ENCODE peak calls at places on chromosomes 7 and 10, in five cellular contexts. P is fibroblast of lung, Y is colonic mucosa, X is osteoblast, T is esophagus squamous epithelium. I is an unnamed sample.

GRCh38 chr7:130207642-130208041 is at the start of gene SSMEM1:
- DNase-seq in T (no peak), P (peak; percentile 72), X (peak; percentile 89), Y (no peak), I (no peak)

GRCh38 chr10:93680414-93681047 is 21.9 kb downstream of the FRA10AC1 start:
- DNase-seq in T (no peak), P (peak; percentile 59), X (peak; percentile 34), Y (no peak), I (no peak)

GRCh38 chr10:118445535-118445934 is 103.4 kb upstream of the FAM204A start:
- DNase-seq in T (no peak), Y (no peak), P (no peak), X (no peak), I (no peak)

GRCh38 chr7:139570119-139570518 is 46.6 kb downstream of the CLEC2L start:
- DNase-seq in P (no peak), X (no peak), T (no peak), Y (no peak), I (no peak)

GRCh38 chr7:103540986-103541385 is 95.0 kb upstream of the SLC26A5 start:
- DNase-seq in T (no peak), P (no peak), Y (no peak), X (peak; percentile 36), I (peak; percentile 51)

GRCh38 chr7:3117488-3118228 is 74.0 kb upstream of the CARD11 start:
- DNase-seq in P (no peak), Y (no peak), X (no peak), T (no peak), I (no peak)

GRCh38 chr7:8322667-8323066 is 60.7 kb upstream of the ICA1 start:
- DNase-seq in T (no peak), Y (no peak), P (no peak), X (no peak), I (no peak)

GRCh38 chr7:37052673-37053072 is 328.4 kb upstream of the AOAH start:
- DNase-seq in Y (peak; percentile 20), T (no peak), P (peak; percentile 65), X (no peak), I (no peak)

GRCh38 chr7:55065079-55065478 is 46.3 kb downstream of the EGFR start:
- DNase-seq in T (no peak), Y (no peak), P (peak; percentile 98), X (peak; percentile 81), I (peak; percentile 59)

GRCh38 chr10:102633282-102633681 is 11.0 kb upstream of the TRIM8 start:
- DNase-seq in Y (no peak), P (peak; percentile 57), T (no peak), X (peak; percentile 68), I (peak; percentile 55)

GRCh38 chr10:60967854-60968484 is 24.0 kb upstream of the RHOBTB1 start:
- DNase-seq in X (no peak), T (no peak), Y (no peak), P (no peak), I (no peak)

GRCh38 chr7:24716480-24717246 is 40.6 kb downstream of the GSDME start:
- DNase-seq in Y (no peak), X (no peak), P (no peak), T (no peak), I (no peak)

GRCh38 chr10:49615213-49615612 is 1.4 kb downstream of the CHAT start:
- DNase-seq in T (no peak), X (peak; percentile 69), P (no peak), Y (no peak), I (no peak)

GRCh38 chr10:130013938-130014733 is 50.1 kb upstream of the EBF3 start:
- DNase-seq in T (no peak), P (no peak), Y (no peak), X (peak; percentile 70), I (no peak)

GRCh38 chr10:92697663-92698511 is 8.1 kb downstream of the HHEX start:
- DNase-seq in T (no peak), X (peak; percentile 72), Y (no peak), P (no peak), I (no peak)

GRCh38 chr7:131244259-131244852 is 83.3 kb upstream of the MKLN1 start:
- DNase-seq in Y (no peak), P (peak; percentile 94), X (peak; percentile 92), T (no peak), I (peak; percentile 62)

GRCh38 chr7:46000513-46000912 is 79.4 kb upstream of the IGFBP3 start:
- DNase-seq in Y (no peak), X (no peak), T (no peak), P (no peak), I (no peak)

GRCh38 chr10:86046845-86047460 is 319.6 kb downstream of the GRID1 start:
- DNase-seq in T (no peak), Y (no peak), X (no peak), P (no peak), I (no peak)

GRCh38 chr7:155371884-155372781 is 74.5 kb downstream of the INSIG1 start:
- DNase-seq in T (no peak), P (no peak), X (peak; percentile 91), Y (no peak), I (no peak)

GRCh38 chr10:46555713-46556514 is 544 bp downstream of the GPRIN2 start:
- DNase-seq in X (peak; percentile 81), T (no peak), P (no peak), Y (peak; percentile 76), I (peak; percentile 53)

GRCh38 chr10:18100664-18101063 is 39.6 kb upstream of the CACNB2 start:
- DNase-seq in X (no peak), Y (no peak), T (no peak), P (peak; percentile 28), I (no peak)

DNA sequence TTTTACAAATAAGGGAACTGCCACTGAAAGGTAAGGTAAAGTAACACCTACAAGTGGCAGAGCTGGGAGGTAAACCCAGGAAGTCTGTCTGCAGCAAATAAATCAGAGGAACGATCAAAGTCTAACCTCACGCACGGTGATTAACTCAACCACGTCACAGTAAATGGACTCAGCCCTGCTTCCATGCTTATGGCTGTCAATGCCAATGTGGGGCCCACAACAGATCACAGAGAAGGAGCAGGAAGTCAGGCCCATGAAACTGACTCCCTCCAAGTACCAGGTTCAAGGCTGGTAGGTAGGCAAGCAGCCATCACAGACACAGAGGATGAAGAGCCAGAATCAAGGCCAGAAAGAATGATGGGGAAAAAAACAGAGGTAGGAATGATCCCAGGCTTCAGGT is 38.0 kb upstream of the ACSL5 start:
- DNase-seq in Y (peak; percentile 77), P (no peak), X (no peak), T (no peak), I (no peak)
- H3K4me1 ChIP-seq in Y (peaks cover 3% of the 10 kb centered on the region), P (no peaks in the 10 kb centered on the region), X (no peaks in the 10 kb centered on the region), T (no peaks in the 10 kb centered on the region), I (no peaks in the 10 kb centered on the region)

DNA sequence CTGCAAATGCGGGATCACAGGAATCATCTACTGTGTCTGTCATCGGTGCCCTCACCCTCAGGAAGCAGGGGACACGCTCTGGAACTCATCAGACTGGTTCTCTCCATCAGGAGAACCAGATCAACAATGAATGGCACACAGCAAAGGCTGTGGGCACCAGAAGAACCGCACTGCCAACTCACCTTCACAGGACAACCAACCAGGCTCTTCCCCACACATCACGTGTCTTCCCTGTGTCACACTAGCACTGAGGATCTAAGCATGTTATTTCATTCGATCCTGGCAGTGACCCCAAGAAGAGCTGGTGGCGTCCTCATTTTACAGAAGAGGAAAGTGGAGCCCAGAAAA is 106.1 kb downstream of the TNS3 start:
- DNase-seq in Y (no peak), T (no peak), X (no peak), P (no peak), I (no peak)
- H3K4me1 ChIP-seq in Y (peaks cover 12% of the 10 kb centered on the region), T (peaks cover 41% of the 10 kb centered on the region), X (peaks cover 47% of the 10 kb centered on the region), P (peaks cover 35% of the 10 kb centered on the region), I (peaks cover 17% of the 10 kb centered on the region)

GRCh38 chr10:23192741-23193434 is 776 bp downstream of the PTF1A start:
- DNase-seq in T (no peak), Y (no peak), P (no peak), X (peak; percentile 77), I (no peak)
- H3K4me1 ChIP-seq in T (peaks cover 34% of the 10 kb centered on the region), Y (no peaks in the 10 kb centered on the region), P (no peaks in the 10 kb centered on the region), X (no peaks in the 10 kb centered on the region), I (peaks cover 4% of the 10 kb centered on the region)

DNA sequence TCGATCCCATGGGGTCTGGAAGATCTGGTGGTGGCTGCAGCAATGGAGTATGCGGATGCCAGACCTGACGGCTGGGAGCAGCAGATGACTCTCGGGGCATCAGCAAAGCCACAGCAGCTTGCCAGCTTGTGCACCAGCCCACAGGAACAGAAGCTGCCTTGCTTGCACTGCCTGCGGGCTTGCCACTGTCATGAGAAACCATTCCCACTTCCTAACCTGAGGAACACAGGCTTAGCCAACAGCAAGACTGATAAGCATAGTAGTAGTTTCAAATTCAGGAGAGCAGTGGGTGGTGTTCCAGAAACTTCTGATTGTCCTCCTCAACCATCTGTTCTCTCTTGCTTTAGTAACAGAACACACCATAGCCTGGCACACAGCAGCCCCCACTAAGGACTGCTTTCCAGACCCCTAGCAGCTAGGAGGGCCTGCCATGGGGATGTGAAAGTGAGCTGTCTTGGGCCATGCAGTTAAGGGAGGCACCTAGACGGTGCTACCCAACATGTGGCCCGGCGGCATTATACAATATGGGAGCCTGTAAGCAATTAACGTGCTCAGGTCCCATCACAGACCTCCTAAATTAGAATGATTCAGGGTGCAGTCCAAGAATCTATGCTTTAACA is 7.3 kb downstream of the ANXA11 start:
- DNase-seq in X (no peak), T (no peak), Y (no peak), P (no peak), I (peak; percentile 46)
- H3K4me1 ChIP-seq in X (peaks cover 48% of the 10 kb centered on the region), T (peaks cover 99% of the 10 kb centered on the region), Y (peaks cover 73% of the 10 kb centered on the region), P (peaks cover 26% of the 10 kb centered on the region), I (peaks cover 98% of the 10 kb centered on the region)

DNA sequence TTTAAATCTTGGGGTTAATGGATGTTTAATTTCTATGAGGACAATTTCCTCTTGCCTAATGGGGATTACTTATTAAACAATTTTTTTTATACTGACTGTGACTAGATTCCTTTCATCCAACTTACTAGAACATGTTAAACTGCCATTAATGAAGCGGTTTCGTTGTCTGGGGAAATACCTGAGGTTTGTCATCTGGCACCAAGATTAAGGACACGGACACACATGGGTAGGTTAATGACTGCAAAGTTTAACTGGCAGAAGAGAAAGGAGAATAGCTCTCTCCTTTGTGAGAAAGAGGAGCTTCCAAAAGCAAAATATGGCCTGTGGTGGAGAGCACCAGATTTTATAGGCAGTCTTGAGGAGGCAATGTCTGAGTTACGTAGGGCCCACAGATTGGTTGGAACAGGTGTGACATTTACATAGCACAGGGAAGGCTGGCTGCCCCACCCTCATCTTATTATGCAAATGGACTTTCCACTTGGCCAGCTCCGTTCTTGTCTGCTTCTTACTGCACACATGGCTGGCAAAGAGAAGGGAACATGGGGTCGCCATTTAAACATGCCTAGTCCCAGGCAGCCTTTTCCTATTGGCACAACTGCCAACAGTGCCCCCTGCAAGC is 1193.0 kb upstream of the CELF2 start:
- DNase-seq in Y (no peak), X (no peak), T (no peak), P (no peak), I (no peak)
- H3K4me1 ChIP-seq in Y (no peaks in the 10 kb centered on the region), X (no peaks in the 10 kb centered on the region), T (no peaks in the 10 kb centered on the region), P (no peaks in the 10 kb centered on the region), I (no peaks in the 10 kb centered on the region)

GRCh38 chr7:30796105-30796869 is 25.1 kb downstream of the MINDY4 start:
- DNase-seq in P (peak; percentile 73), T (no peak), X (peak; percentile 81), Y (no peak), I (no peak)
- H3K4me1 ChIP-seq in P (peaks cover 45% of the 10 kb centered on the region), T (peaks cover 62% of the 10 kb centered on the region), X (peaks cover 34% of the 10 kb centered on the region), Y (peaks cover 4% of the 10 kb centered on the region), I (peaks cover 9% of the 10 kb centered on the region)

DNA sequence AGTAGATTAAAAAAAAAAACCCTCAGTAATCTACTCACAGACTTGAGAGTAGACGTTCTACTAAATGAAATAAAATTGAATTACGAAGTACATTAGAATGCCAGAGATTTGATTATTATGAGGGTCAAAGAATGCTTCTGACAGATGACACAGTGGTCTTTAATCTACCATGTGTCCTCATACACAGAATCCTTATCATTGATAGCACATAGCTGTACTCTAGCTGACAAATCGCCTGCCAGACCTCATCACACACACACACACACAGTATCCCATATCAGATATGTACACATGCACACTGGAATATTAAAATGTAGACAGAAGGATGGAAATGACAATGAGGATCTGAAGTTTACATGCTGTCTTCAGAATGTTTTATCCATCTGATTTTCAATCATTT is 104.6 kb downstream of the SORCS1 start:
- DNase-seq in Y (no peak), T (no peak), P (no peak), X (no peak), I (no peak)
- H3K4me1 ChIP-seq in Y (no peaks in the 10 kb centered on the region), T (no peaks in the 10 kb centered on the region), P (no peaks in the 10 kb centered on the region), X (no peaks in the 10 kb centered on the region), I (no peaks in the 10 kb centered on the region)